ENCODE peak calls at places on chromosomes 12 and 14, in ten cellular contexts. V is breast epithelium, E is lung, L is left lung, W is fibroblast of lung, Q is right lobe of liver, X is upper lobe of right lung, J is MM.1S, P is PC-3, O is brain microvascular endothelial cell. Y is an unnamed sample. For H3K36me3, the result is how much of the 10 kb centered on the place peaks cover.

GRCh38 chr12:62898568-62898967 is 36.4 kb downstream of the PPM1H start:
- DNase-seq in W (no peak), V (no peak), X (no peak), J (no peak), L (no peak), O (no peak), E (no peak), P (peak), Q (no peak), Y (no peak)

GRCh38 chr12:70754330-70754741 is 117.1 kb upstream of the PTPRB start:
- DNase-seq in E (no peak), Q (no peak), L (no peak), X (no peak), W (no peak), P (peak), J (peak), V (no peak), O (no peak), Y (no peak)

GRCh38 chr14:69334576-69334975 is 63.5 kb downstream of the ERH start:
- DNase-seq in V (no peak), Q (no peak), P (no peak), O (no peak), L (peak), W (no peak), X (no peak), J (no peak), E (no peak), Y (no peak)

GRCh38 chr12:32542550-32543229 is 136.4 kb upstream of the DNM1L start:
- DNase-seq in W (no peak), Q (no peak), V (no peak), J (no peak), L (no peak), E (no peak), P (no peak), X (no peak), O (no peak), Y (no peak)

GRCh38 chr14:105898482-105899010 is 372.2 kb downstream of the TMEM121 start:
- DNase-seq in E (no peak), L (peak), P (no peak), V (no peak), W (no peak), O (no peak), Q (no peak), J (no peak), X (no peak), Y (no peak)

GRCh38 chr14:99524804-99525698 is 43.8 kb downstream of the CCNK start:
- DNase-seq in W (peak), O (peak), E (no peak), J (no peak), L (peak), V (no peak), Q (no peak), X (no peak), P (peak), Y (no peak)

GRCh38 chr14:95895720-95896119 is 19.1 kb downstream of the TUNAR start:
- DNase-seq in L (no peak), W (no peak), J (peak), E (no peak), Q (no peak), P (peak), V (no peak), X (no peak), O (no peak), Y (peak)

GRCh38 chr12:109827566-109828550 is 5.3 kb downstream of the TRPV4 start:
- DNase-seq in Q (peak), O (no peak), E (peak), V (no peak), P (no peak), X (peak), J (no peak), W (no peak), L (peak), Y (no peak)

GRCh38 chr14:102086346-102086971 is 385 bp downstream of the HSP90AA1 start:
- DNase-seq in L (no peak), J (peak), X (no peak), O (peak), Q (no peak), W (peak), E (no peak), P (peak), V (no peak), Y (no peak)

GRCh38 chr12:111819191-111820158 is 22.6 kb upstream of the MAPKAPK5 start:
- DNase-seq in X (no peak), E (no peak), P (peak), J (no peak), Q (peak), W (peak), O (no peak), V (no peak), L (no peak), Y (no peak)

GRCh38 chr14:93303659-93304058 is 29.2 kb downstream of the BTBD7 start:
- DNase-seq in P (no peak), V (no peak), J (no peak), Q (no peak), W (no peak), E (no peak), X (no peak), L (no peak), O (no peak), Y (no peak)

GRCh38 chr14:101075801-101076413 is 172.4 kb upstream of the RTL1 start:
- DNase-seq in V (peak), P (no peak), W (no peak), Q (peak), J (no peak), E (peak), X (peak), L (peak), O (no peak), Y (no peak)

GRCh38 chr12:97968641-97969171 is 506.1 kb downstream of the RMST start:
- DNase-seq in V (no peak), O (no peak), Q (no peak), P (no peak), L (no peak), W (no peak), X (no peak), E (no peak), J (no peak), Y (no peak)

GRCh38 chr12:115338566-115339294 is 654.8 kb upstream of the TBX3 start:
- DNase-seq in P (peak), X (no peak), Q (no peak), L (no peak), W (peak), E (no peak), V (no peak), O (no peak), J (no peak), Y (no peak)

GRCh38 chr12:45675534-45675933 is 54.0 kb upstream of the ARID2 start:
- DNase-seq in P (no peak), J (no peak), V (no peak), W (no peak), O (no peak), L (no peak), X (no peak), E (no peak), Q (no peak), Y (no peak)

GRCh38 chr14:74867673-74868072 is 8.3 kb downstream of the PROX2 start:
- DNase-seq in Q (no peak), J (no peak), V (peak), O (no peak), E (no peak), P (no peak), X (no peak), L (no peak), W (peak), Y (no peak)

GRCh38 chr14:24692382-24693352 is 58.7 kb upstream of the GZMB start:
- DNase-seq in J (no peak), W (no peak), O (no peak), Q (no peak), P (no peak), E (no peak), V (no peak), X (no peak), L (no peak), Y (no peak)

GRCh38 chr14:60161176-60162107 is 3.8 kb downstream of the DHRS7 start:
- DNase-seq in J (no peak), X (no peak), E (no peak), O (no peak), P (peak), V (no peak), W (no peak), L (no peak), Q (peak), Y (no peak)

GRCh38 chr12:31728289-31728916 is 418 bp downstream of the AMN1 start:
- DNase-seq in L (peak), Q (peak), E (no peak), J (no peak), P (no peak), X (no peak), O (no peak), V (no peak), W (no peak), Y (peak)

GRCh38 chr14:100223332-100224171 is 15.4 kb upstream of the YY1 start:
- DNase-seq in P (no peak), V (no peak), L (no peak), W (no peak), O (no peak), J (no peak), E (no peak), Q (no peak), X (no peak), Y (no peak)

GRCh38 chr12:119115296-119115905 is 63.3 kb upstream of the HSPB8 start:
- DNase-seq in J (peak), O (peak), E (peak), Q (no peak), P (peak), L (no peak), W (peak), V (no peak), X (no peak), Y (no peak)

GRCh38 chr12:48856379-48856778 is 4.4 kb upstream of the DDX23 start:
- DNase-seq in P (no peak), X (no peak), E (no peak), O (no peak), J (no peak), L (no peak), W (no peak), Q (no peak), V (no peak), Y (no peak)

GRCh38 chr14:55794655-55795583 is 214.9 kb downstream of the KTN1 start:
- DNase-seq in V (no peak), W (peak), X (no peak), Q (no peak), J (no peak), L (no peak), P (peak), O (peak), E (no peak), Y (no peak)

GRCh38 chr12:126286203-126286602 is 1221.0 kb downstream of the AACS start:
- DNase-seq in P (no peak), V (no peak), Q (no peak), L (no peak), W (no peak), J (no peak), E (no peak), O (no peak), X (no peak), Y (peak)

GRCh38 chr14:62807636-62808035 is 237.6 kb downstream of the KCNH5 start:
- DNase-seq in E (no peak), P (no peak), L (no peak), W (no peak), V (no peak), J (no peak), Q (no peak), X (no peak), O (no peak), Y (no peak)

GRCh38 chr14:52348279-52348678 is 34.2 kb downstream of the PTGER2 start:
- DNase-seq in P (peak), W (peak), L (no peak), O (no peak), J (no peak), E (no peak), V (no peak), Q (no peak), X (no peak), Y (no peak)

GRCh38 chr14:91350813-91351507 is 66.7 kb downstream of the CCDC88C start:
- DNase-seq in W (no peak), P (no peak), X (no peak), V (no peak), J (peak), E (no peak), L (no peak), Q (no peak), O (peak), Y (no peak)

GRCh38 chr12:19954163-19954562 is 414.2 kb upstream of the PDE3A start:
- DNase-seq in L (no peak), Q (no peak), W (no peak), X (no peak), J (no peak), E (no peak), O (no peak), V (no peak), P (no peak), Y (no peak)

GRCh38 chr14:101583006-101583708 is 21.9 kb downstream of the DIO3 start:
- DNase-seq in X (peak), V (no peak), J (no peak), L (no peak), O (no peak), P (no peak), E (no peak), Q (no peak), W (no peak), Y (no peak)

GRCh38 chr12:114700392-114701103 is 16.6 kb upstream of the TBX3 start:
- DNase-seq in E (no peak), V (no peak), X (no peak), Q (no peak), O (no peak), P (no peak), W (no peak), J (no peak), L (no peak), Y (no peak)

GRCh38 chr14:55458800-55459577 is 18.6 kb upstream of the TBPL2 start:
- DNase-seq in P (peak), J (no peak), E (no peak), V (no peak), Q (no peak), O (peak), X (no peak), W (peak), L (no peak), Y (no peak)

GRCh38 chr12:27652174-27652763 is 44.0 kb upstream of the REP15 start:
- DNase-seq in X (no peak), Q (peak), E (peak), J (peak), V (peak), W (peak), L (no peak), O (peak), P (peak), Y (peak)

GRCh38 chr12:49529409-49529808 is 9.4 kb upstream of the KCNH3 start:
- DNase-seq in X (no peak), Q (no peak), O (no peak), W (no peak), E (no peak), V (no peak), L (no peak), P (no peak), J (no peak), Y (no peak)

GRCh38 chr12:40312982-40313576 is 88.3 kb downstream of the LRRK2 start:
- DNase-seq in J (peak), L (no peak), P (peak), X (no peak), E (no peak), Q (no peak), O (no peak), V (no peak), W (peak), Y (no peak)

GRCh38 chr14:99420711-99421110 is 59.9 kb downstream of the SETD3 start:
- DNase-seq in O (no peak), P (no peak), V (no peak), J (no peak), L (no peak), X (peak), E (peak), W (peak), Q (no peak), Y (no peak)

GRCh38 chr12:4164591-4165558 is 108.7 kb upstream of the CCND2 start:
- DNase-seq in L (peak), P (no peak), O (peak), V (peak), X (peak), Q (no peak), E (no peak), J (no peak), W (peak), Y (no peak)

GRCh38 chr12:22340143-22340542 is 5.6 kb upstream of the ST8SIA1 start:
- DNase-seq in V (no peak), W (no peak), J (no peak), E (no peak), P (no peak), L (peak), O (no peak), X (peak), Q (no peak), Y (no peak)

DNA sequence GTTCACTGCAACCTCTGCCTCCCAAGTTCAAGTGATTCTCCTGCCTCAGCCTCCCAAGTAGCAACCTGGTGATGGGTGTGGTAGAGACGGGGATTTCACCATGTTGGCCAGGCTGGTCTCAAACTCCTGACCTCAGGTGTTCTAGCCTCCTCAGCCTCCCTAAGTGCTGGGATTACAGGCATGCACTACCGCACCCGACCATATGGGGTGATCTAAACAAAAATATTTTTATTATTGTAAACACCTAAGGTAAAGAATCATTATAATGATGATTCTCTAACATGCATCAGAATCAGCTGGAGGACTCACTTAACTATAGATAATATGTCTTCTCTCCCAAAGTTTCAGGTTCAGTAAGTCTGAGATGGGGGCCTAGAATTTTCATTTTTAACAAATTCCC is 96.2 kb upstream of the ALG10 start:
- DNase-seq in Q (no peak), W (no peak), P (no peak), L (no peak), V (no peak), J (no peak), E (no peak), X (no peak), O (no peak), Y (no peak)
- TF ChIP-seq CTCF in Q (no peak), W (no peak), P (no peak), L (no peak), V (no peak), J (no peak), E (no peak), X (no peak), O (no peak), Y (no peak)

GRCh38 chr12:9107542-9107873 is 8.2 kb downstream of the A2M start:
- DNase-seq in V (no peak), P (no peak), Q (no peak), J (no peak), L (no peak), E (no peak), X (no peak), O (no peak), W (no peak), Y (no peak)

GRCh38 chr12:9104767-9105423 is 10.8 kb downstream of the A2M start:
- DNase-seq in J (no peak), E (no peak), O (no peak), L (no peak), X (no peak), P (no peak), V (no peak), Q (no peak), W (no peak), Y (no peak)

GRCh38 chr12:9106067-9106466 is 9.7 kb downstream of the A2M start:
- DNase-seq in V (no peak), O (no peak), L (no peak), J (no peak), X (no peak), P (no peak), W (no peak), E (no peak), Q (no peak), Y (no peak)

GRCh38 chr12:9108504-9109212 is 7.1 kb downstream of the A2M start:
- DNase-seq in V (no peak), X (no peak), L (no peak), E (no peak), O (no peak), J (no peak), P (no peak), Q (no peak), W (no peak), Y (no peak)

DNA sequence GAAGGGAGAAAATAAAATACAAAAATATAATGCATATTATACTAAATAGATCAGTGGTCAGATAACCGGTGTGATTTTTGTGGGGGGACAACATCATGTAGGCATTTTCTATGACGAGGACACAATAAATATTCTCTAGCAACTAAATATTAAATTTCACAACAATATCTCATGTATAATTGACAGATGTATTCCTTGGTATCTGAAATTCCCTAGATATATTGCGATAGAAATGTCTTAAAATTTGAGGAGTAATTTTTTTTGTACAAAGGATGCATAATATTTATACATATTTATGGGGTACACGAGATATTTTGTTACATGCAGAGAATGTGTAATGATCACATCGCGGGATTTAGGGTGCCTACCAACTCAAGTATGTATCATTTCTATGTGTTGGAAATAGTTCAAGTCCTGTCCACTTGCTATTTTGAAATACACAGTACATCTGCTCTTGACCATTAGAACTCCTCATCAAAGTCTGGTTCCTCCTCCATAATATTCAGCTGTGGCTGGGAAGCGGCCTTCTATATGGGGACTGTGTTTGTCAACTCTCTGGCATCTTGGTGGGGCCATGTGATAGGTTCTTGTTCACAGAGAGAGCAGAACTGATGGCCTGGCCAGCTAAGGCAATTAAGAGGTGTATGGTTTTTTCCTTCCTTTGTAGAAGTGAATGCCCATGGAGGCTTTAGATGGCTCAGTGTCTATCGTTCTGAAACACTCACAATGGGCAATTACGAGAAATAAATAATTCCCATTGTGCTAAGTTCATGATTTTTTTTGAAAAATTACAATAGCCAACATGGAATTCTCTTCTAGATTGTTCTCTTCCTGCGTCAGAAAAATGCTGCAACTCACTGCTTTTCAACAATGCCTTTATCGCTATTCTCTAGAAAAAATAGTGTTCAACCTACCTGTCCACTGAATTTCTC is 8.8 kb downstream of the A2M start:
- DNase-seq in O (no peak), V (no peak), L (no peak), P (no peak), J (no peak), X (no peak), Q (no peak), E (no peak), W (no peak), Y (no peak)
- H3K27ac ChIP-seq in O (no peak), V (no peak), L (no peak), P (no peak), J (no peak), X (no peak), Q (no peak), E (no peak), W (no peak), Y (no peak)

DNA sequence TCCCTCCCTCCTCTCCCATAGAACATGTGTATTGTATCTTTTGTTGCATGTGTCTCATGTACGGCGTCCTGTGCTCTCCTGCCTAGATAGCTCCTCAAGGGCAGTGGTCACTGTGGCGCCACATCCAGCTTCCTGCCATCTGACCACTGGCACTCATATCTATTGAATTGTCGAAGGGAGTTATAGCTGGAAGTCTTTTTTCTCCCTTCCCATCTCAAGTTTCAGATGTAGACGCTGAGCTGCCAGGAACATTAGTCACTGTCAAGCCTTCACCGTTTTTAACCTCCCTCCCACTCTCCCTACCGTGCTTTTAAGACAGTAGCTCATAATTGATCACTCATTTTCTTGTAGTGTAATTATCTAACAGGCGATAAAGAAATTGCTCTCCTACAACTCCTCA is 33.0 kb downstream of the MTHFD1 start:
- DNase-seq in Q (no peak), X (no peak), L (no peak), J (no peak), E (no peak), P (peak), W (peak), V (no peak), O (peak), Y (no peak)
- H3K36me3 ChIP-seq in Q (half or more), X (half or more), L (half or more), J (under half), E (under half), P (half or more), W (under half), V (under half), O (under half), Y (under half)

DNA sequence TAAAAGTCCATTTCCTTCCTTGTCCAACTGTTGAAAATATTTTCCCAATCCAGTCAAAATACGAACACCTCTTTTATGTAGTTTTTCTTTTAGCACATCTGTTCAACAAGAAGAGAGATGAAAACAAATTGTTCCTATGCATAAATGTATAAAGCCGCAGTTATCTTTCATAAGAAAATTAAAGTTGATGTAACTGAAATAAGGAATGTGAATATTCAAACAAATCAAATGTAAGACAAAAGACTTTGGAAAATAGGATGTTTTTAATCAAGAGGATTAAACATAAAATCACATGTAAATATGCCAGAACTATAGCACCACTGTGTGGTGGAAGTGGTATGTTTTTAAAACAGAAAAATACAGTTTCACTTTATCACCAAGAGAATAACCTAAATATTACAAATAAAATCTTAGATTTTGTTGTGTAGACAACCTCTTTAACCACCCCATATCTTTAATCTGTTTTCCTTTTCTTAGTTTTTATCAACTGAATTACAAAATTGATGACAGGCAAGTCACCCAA is 40.4 kb downstream of the CAPS2 start:
- DNase-seq in O (no peak), E (no peak), W (peak), X (no peak), V (no peak), Q (no peak), L (no peak), P (peak), J (peak), Y (no peak)
- TF ChIP-seq CTCF in O (no peak), E (no peak), W (peak), X (no peak), V (no peak), Q (no peak), L (no peak), P (peak), J (peak), Y (no peak)

Y was measured in pancreas.